ENCODE peak calls at places on chromosome 19, in four cellular contexts. One of them, this sample, is unnamed. For H3K36me3, the result is how much of the 10 kb centered on the place peaks cover.

GRCh38 chr19:5017235-5017634 is 48.3 kb downstream of the KDM4B start:
- DNase-seq in PC-3: no peak
- DNase-seq in neuronal stem cell: no peak
- DNase-seq in fibroblast of lung: no peak
- DNase-seq in this sample: no peak

GRCh38 chr19:30857388-30857787 is 485.2 kb downstream of the ZNF536 start:
- DNase-seq in PC-3: no peak
- DNase-seq in fibroblast of lung: no peak
- DNase-seq in neuronal stem cell: no peak
- DNase-seq in this sample: no peak

GRCh38 chr19:51479531-51480331 is 1.4 kb downstream of the CEACAM18 start:
- DNase-seq in fibroblast of lung: no peak
- DNase-seq in PC-3: peak
- DNase-seq in neuronal stem cell: no peak
- DNase-seq in this sample: no peak

GRCh38 chr19:12867120-12868099 is 13.8 kb downstream of the DNASE2 start:
- DNase-seq in fibroblast of lung: peak
- DNase-seq in PC-3: no peak
- DNase-seq in neuronal stem cell: peak
- DNase-seq in this sample: peak

GRCh38 chr19:17156947-17157302 is 58.2 kb upstream of the USE1 start:
- DNase-seq in fibroblast of lung: no peak
- DNase-seq in PC-3: no peak
- DNase-seq in neuronal stem cell: no peak
- DNase-seq in this sample: no peak

GRCh38 chr19:33562636-33563035 is 41.0 kb upstream of the PEPD start:
- DNase-seq in neuronal stem cell: no peak
- DNase-seq in fibroblast of lung: no peak
- DNase-seq in PC-3: no peak
- DNase-seq in this sample: no peak

GRCh38 chr19:30842926-30843325 is 470.7 kb downstream of the ZNF536 start:
- DNase-seq in neuronal stem cell: no peak
- DNase-seq in PC-3: no peak
- DNase-seq in fibroblast of lung: no peak
- DNase-seq in this sample: no peak

GRCh38 chr19:57280165-57280912 is at the start of gene ZNF460:
- DNase-seq in fibroblast of lung: peak
- DNase-seq in neuronal stem cell: peak
- DNase-seq in PC-3: peak
- DNase-seq in this sample: peak

GRCh38 chr19:10501971-10502523 is 1.1 kb downstream of the KEAP1 start:
- DNase-seq in fibroblast of lung: peak
- DNase-seq in neuronal stem cell: no peak
- DNase-seq in PC-3: peak
- DNase-seq in this sample: peak

GRCh38 chr19:33399745-33400681 is 26.5 kb downstream of the CEBPG start:
- DNase-seq in fibroblast of lung: no peak
- DNase-seq in PC-3: no peak
- DNase-seq in neuronal stem cell: no peak
- DNase-seq in this sample: no peak

GRCh38 chr19:21463449-21464105 is 41.8 kb upstream of the ZNF429 start:
- DNase-seq in fibroblast of lung: peak
- DNase-seq in neuronal stem cell: peak
- DNase-seq in PC-3: peak
- DNase-seq in this sample: peak

GRCh38 chr19:2237051-2237868 is 636 bp downstream of the SF3A2 start:
- DNase-seq in PC-3: no peak
- DNase-seq in neuronal stem cell: no peak
- DNase-seq in fibroblast of lung: no peak
- DNase-seq in this sample: no peak

GRCh38 chr19:7292352-7292949 is 1.8 kb downstream of the INSR start:
- DNase-seq in fibroblast of lung: no peak
- DNase-seq in neuronal stem cell: no peak
- DNase-seq in PC-3: no peak
- DNase-seq in this sample: no peak

GRCh38 chr19:55161571-55162322 is 4.2 kb upstream of the TNNI3 start:
- DNase-seq in PC-3: no peak
- DNase-seq in fibroblast of lung: no peak
- DNase-seq in neuronal stem cell: no peak
- DNase-seq in this sample: no peak

GRCh38 chr19:53467138-53467502 is 413 bp upstream of the ZNF813 start:
- DNase-seq in fibroblast of lung: no peak
- DNase-seq in PC-3: no peak
- DNase-seq in neuronal stem cell: no peak
- DNase-seq in this sample: no peak

GRCh38 chr19:8233370-8233769 is 24.2 kb downstream of the CERS4 start:
- DNase-seq in PC-3: no peak
- DNase-seq in fibroblast of lung: peak
- DNase-seq in neuronal stem cell: no peak
- DNase-seq in this sample: no peak

GRCh38 chr19:33797821-33798633 is 1.4 kb downstream of the KCTD15 start:
- DNase-seq in PC-3: no peak
- DNase-seq in fibroblast of lung: peak
- DNase-seq in neuronal stem cell: peak
- DNase-seq in this sample: no peak

GRCh38 chr19:55257461-55258411 is 1.1 kb downstream of the PPP6R1 start:
- DNase-seq in fibroblast of lung: no peak
- DNase-seq in neuronal stem cell: no peak
- DNase-seq in PC-3: peak
- DNase-seq in this sample: peak

GRCh38 chr19:5480427-5480836 is 25.2 kb downstream of the ZNRF4 start:
- DNase-seq in fibroblast of lung: no peak
- DNase-seq in PC-3: peak
- DNase-seq in neuronal stem cell: no peak
- DNase-seq in this sample: peak

GRCh38 chr19:55640043-55640576 is 692 bp upstream of the ZNF580 start:
- DNase-seq in PC-3: no peak
- DNase-seq in fibroblast of lung: peak
- DNase-seq in neuronal stem cell: no peak
- DNase-seq in this sample: peak

GRCh38 chr19:7970716-7971448 is 27.4 kb upstream of the TIMM44 start:
- DNase-seq in fibroblast of lung: peak
- DNase-seq in neuronal stem cell: peak
- DNase-seq in PC-3: peak
- DNase-seq in this sample: peak

GRCh38 chr19:6774821-6775707 is 2.6 kb downstream of the VAV1 start:
- DNase-seq in PC-3: no peak
- DNase-seq in fibroblast of lung: no peak
- DNase-seq in neuronal stem cell: no peak
- DNase-seq in this sample: peak

GRCh38 chr19:35899547-35900214 is 659 bp downstream of the NFKBID start:
- DNase-seq in PC-3: peak
- DNase-seq in neuronal stem cell: peak
- DNase-seq in fibroblast of lung: peak
- DNase-seq in this sample: peak

GRCh38 chr19:8194528-8195275 is 14.5 kb upstream of the CERS4 start:
- DNase-seq in fibroblast of lung: no peak
- DNase-seq in neuronal stem cell: no peak
- DNase-seq in PC-3: no peak
- DNase-seq in this sample: peak

GRCh38 chr19:46687438-46688145 is 26.6 kb upstream of the DACT3 start:
- DNase-seq in neuronal stem cell: no peak
- DNase-seq in PC-3: no peak
- DNase-seq in fibroblast of lung: no peak
- DNase-seq in this sample: no peak

GRCh38 chr19:38149597-38149996 is 74.4 kb downstream of the DPF1 start:
- DNase-seq in neuronal stem cell: no peak
- DNase-seq in fibroblast of lung: peak
- DNase-seq in PC-3: no peak
- DNase-seq in this sample: no peak

GRCh38 chr19:52492201-52492960 is 35.1 kb upstream of the ZNF808 start:
- DNase-seq in fibroblast of lung: no peak
- DNase-seq in PC-3: no peak
- DNase-seq in neuronal stem cell: peak
- DNase-seq in this sample: no peak

GRCh38 chr19:16193466-16193865 is 4.2 kb upstream of the AP1M1 start:
- DNase-seq in neuronal stem cell: no peak
- DNase-seq in PC-3: no peak
- DNase-seq in fibroblast of lung: no peak
- DNase-seq in this sample: peak

GRCh38 chr19:35528218-35529038 is at the start of gene SBSN:
- DNase-seq in fibroblast of lung: peak
- DNase-seq in neuronal stem cell: no peak
- DNase-seq in PC-3: peak
- DNase-seq in this sample: no peak

GRCh38 chr19:51521796-51522195 is 9.7 kb downstream of the SIGLEC6 start:
- DNase-seq in neuronal stem cell: no peak
- DNase-seq in PC-3: no peak
- DNase-seq in fibroblast of lung: no peak
- DNase-seq in this sample: no peak

GRCh38 chr19:52963229-52963760 is 614 bp upstream of the ZNF816 start:
- DNase-seq in neuronal stem cell: no peak
- DNase-seq in fibroblast of lung: no peak
- DNase-seq in PC-3: no peak
- DNase-seq in this sample: no peak

GRCh38 chr19:6209233-6209632 is 70.5 kb downstream of the MLLT1 start:
- DNase-seq in neuronal stem cell: no peak
- DNase-seq in PC-3: no peak
- DNase-seq in fibroblast of lung: no peak
- DNase-seq in this sample: no peak

GRCh38 chr19:45471116-45471865 is 3.5 kb downstream of the FOSB start:
- DNase-seq in fibroblast of lung: no peak
- DNase-seq in neuronal stem cell: no peak
- DNase-seq in PC-3: no peak
- DNase-seq in this sample: no peak

GRCh38 chr19:42270346-42271044 is 1.4 kb downstream of the CIC start:
- DNase-seq in fibroblast of lung: peak
- DNase-seq in neuronal stem cell: no peak
- DNase-seq in PC-3: peak
- DNase-seq in this sample: peak

GRCh38 chr19:51784922-51785690 is 9.9 kb upstream of the FPR3 start:
- DNase-seq in neuronal stem cell: no peak
- DNase-seq in PC-3: peak
- DNase-seq in fibroblast of lung: peak
- DNase-seq in this sample: peak

GRCh38 chr19:1113278-1113985 is 9.6 kb downstream of the GPX4 start:
- DNase-seq in PC-3: peak
- DNase-seq in neuronal stem cell: peak
- DNase-seq in fibroblast of lung: peak
- DNase-seq in this sample: peak
- H3K4me3 ChIP-seq in PC-3: no peak
- H3K4me3 ChIP-seq in neuronal stem cell: no peak
- H3K4me3 ChIP-seq in fibroblast of lung: no peak
- H3K4me3 ChIP-seq in this sample: no peak

GRCh38 chr19:13909430-13909829 is 3.4 kb downstream of the CC2D1A start:
- DNase-seq in neuronal stem cell: no peak
- DNase-seq in fibroblast of lung: no peak
- DNase-seq in PC-3: no peak
- DNase-seq in this sample: no peak

GRCh38 chr19:13917888-13918406 is 11.9 kb downstream of the CC2D1A start:
- DNase-seq in neuronal stem cell: no peak
- DNase-seq in PC-3: no peak
- DNase-seq in fibroblast of lung: no peak
- DNase-seq in this sample: no peak

GRCh38 chr19:13914777-13915176 is 8.8 kb downstream of the CC2D1A start:
- DNase-seq in fibroblast of lung: no peak
- DNase-seq in neuronal stem cell: no peak
- DNase-seq in PC-3: no peak
- DNase-seq in this sample: no peak

GRCh38 chr19:13908674-13909073 is 2.7 kb downstream of the CC2D1A start:
- DNase-seq in fibroblast of lung: no peak
- DNase-seq in neuronal stem cell: no peak
- DNase-seq in PC-3: no peak
- DNase-seq in this sample: no peak

GRCh38 chr19:13913352-13913751 is 7.4 kb downstream of the CC2D1A start:
- DNase-seq in PC-3: no peak
- DNase-seq in fibroblast of lung: no peak
- DNase-seq in neuronal stem cell: no peak
- DNase-seq in this sample: no peak
- H3K36me3 ChIP-seq in PC-3: under half
- H3K36me3 ChIP-seq in fibroblast of lung: under half
- H3K36me3 ChIP-seq in neuronal stem cell: under half
- H3K36me3 ChIP-seq in this sample: under half

DNA sequence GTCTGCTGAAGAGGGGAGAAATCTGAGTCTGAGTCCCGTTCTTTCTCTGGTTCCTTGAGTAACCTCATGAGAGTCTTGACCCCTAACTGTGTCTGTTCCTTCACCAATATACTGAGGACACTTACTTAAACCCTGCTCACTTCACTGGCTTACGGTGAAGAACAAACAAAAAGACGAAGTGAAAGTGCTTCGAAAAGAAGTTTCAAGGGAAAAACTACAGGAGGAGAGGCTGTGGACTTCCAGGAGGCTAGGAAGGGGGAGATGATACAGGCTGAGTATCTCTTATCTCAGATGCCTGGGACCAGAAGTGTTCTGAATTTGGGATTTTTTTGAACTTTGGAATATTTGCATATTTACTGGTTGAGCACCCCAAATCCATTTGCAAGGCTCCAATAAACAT is 6.1 kb downstream of the SMG9 start:
- DNase-seq in neuronal stem cell: no peak
- DNase-seq in fibroblast of lung: no peak
- DNase-seq in PC-3: no peak
- DNase-seq in this sample: no peak
- H3K4me2 ChIP-seq in neuronal stem cell: no peak
- H3K4me2 ChIP-seq in fibroblast of lung: no peak
- H3K4me2 ChIP-seq in PC-3: no peak
- H3K4me2 ChIP-seq in this sample: no peak

GRCh38 chr19:29663861-29664752 is 1.2 kb upstream of the PLEKHF1 start:
- DNase-seq in neuronal stem cell: no peak
- DNase-seq in PC-3: peak
- DNase-seq in fibroblast of lung: peak
- DNase-seq in this sample: no peak
- H3K4me3 ChIP-seq in neuronal stem cell: no peak
- H3K4me3 ChIP-seq in PC-3: peak
- H3K4me3 ChIP-seq in fibroblast of lung: peak
- H3K4me3 ChIP-seq in this sample: peak